ENCODE peak calls at places on chromosomes 2 and 18, in four cellular contexts. One of them, this sample, is unnamed.

GRCh38 chr2:235630723-235631122 is 136.9 kb downstream of the AGAP1 start:
- DNase-seq in GM12878: no peak
- DNase-seq in SK-N-SH: no peak
- DNase-seq in GM12891: no peak
- DNase-seq in this sample: no peak

GRCh38 chr2:71380665-71381064 is 49.1 kb downstream of the ZNF638 start:
- DNase-seq in GM12878: no peak
- DNase-seq in SK-N-SH: no peak
- DNase-seq in GM12891: no peak
- DNase-seq in this sample: no peak

GRCh38 chr18:31498450-31499156 is 626 bp downstream of the DSG2 start:
- DNase-seq in GM12878: no peak
- DNase-seq in SK-N-SH: no peak
- DNase-seq in GM12891: no peak
- DNase-seq in this sample: no peak

GRCh38 chr18:902179-902718 is 2.4 kb upstream of the ADCYAP1 start:
- DNase-seq in GM12878: no peak
- DNase-seq in SK-N-SH: no peak
- DNase-seq in GM12891: no peak
- DNase-seq in this sample: no peak

GRCh38 chr2:37322368-37322767 is 2.3 kb downstream of the PRKD3 start:
- DNase-seq in GM12878: no peak
- DNase-seq in SK-N-SH: peak
- DNase-seq in GM12891: no peak
- DNase-seq in this sample: no peak

GRCh38 chr2:125427721-125428315 is 1228.1 kb upstream of the GYPC start:
- DNase-seq in GM12878: no peak
- DNase-seq in SK-N-SH: no peak
- DNase-seq in GM12891: no peak
- DNase-seq in this sample: no peak

GRCh38 chr2:241902357-241902991 is 32.9 kb downstream of the RTP5 start:
- DNase-seq in GM12878: no peak
- DNase-seq in SK-N-SH: no peak
- DNase-seq in GM12891: no peak
- DNase-seq in this sample: peak

GRCh38 chr2:61664190-61664589 is 126.0 kb upstream of the XPO1 start:
- DNase-seq in GM12878: no peak
- DNase-seq in SK-N-SH: no peak
- DNase-seq in GM12891: no peak
- DNase-seq in this sample: no peak

GRCh38 chr2:192183296-192183695 is 11.4 kb downstream of the TMEFF2 start:
- DNase-seq in GM12878: no peak
- DNase-seq in SK-N-SH: no peak
- DNase-seq in GM12891: no peak
- DNase-seq in this sample: no peak

GRCh38 chr2:239152916-239153305 is 247.9 kb downstream of the HDAC4 start:
- DNase-seq in GM12878: no peak
- DNase-seq in SK-N-SH: no peak
- DNase-seq in GM12891: no peak
- DNase-seq in this sample: no peak

GRCh38 chr2:75548036-75548573 is 12.6 kb downstream of the EVA1A start:
- DNase-seq in GM12878: no peak
- DNase-seq in SK-N-SH: no peak
- DNase-seq in GM12891: no peak
- DNase-seq in this sample: no peak

GRCh38 chr2:182866461-182867369 is at the start of gene FRZB:
- DNase-seq in GM12878: no peak
- DNase-seq in SK-N-SH: peak
- DNase-seq in GM12891: peak
- DNase-seq in this sample: no peak

GRCh38 chr2:70776266-70776665 is 8.3 kb upstream of the ADD2 start:
- DNase-seq in GM12878: no peak
- DNase-seq in SK-N-SH: no peak
- DNase-seq in GM12891: no peak
- DNase-seq in this sample: no peak

GRCh38 chr18:48641981-48642380 is 103.2 kb downstream of the CTIF start:
- DNase-seq in GM12878: no peak
- DNase-seq in SK-N-SH: no peak
- DNase-seq in GM12891: no peak
- DNase-seq in this sample: no peak

GRCh38 chr2:15801439-15801838 is 138.9 kb upstream of the MYCN start:
- DNase-seq in GM12878: no peak
- DNase-seq in SK-N-SH: no peak
- DNase-seq in GM12891: no peak
- DNase-seq in this sample: no peak

GRCh38 chr2:159086332-159086731 is 117.9 kb downstream of the TANC1 start:
- DNase-seq in GM12878: no peak
- DNase-seq in SK-N-SH: no peak
- DNase-seq in GM12891: no peak
- DNase-seq in this sample: no peak

GRCh38 chr2:218962859-218963492 is 3.5 kb downstream of the CDK5R2 start:
- DNase-seq in GM12878: no peak
- DNase-seq in SK-N-SH: peak
- DNase-seq in GM12891: no peak
- DNase-seq in this sample: no peak

GRCh38 chr2:128395640-128396499 is 77.2 kb upstream of the HS6ST1 start:
- DNase-seq in GM12878: no peak
- DNase-seq in SK-N-SH: peak
- DNase-seq in GM12891: no peak
- DNase-seq in this sample: no peak

GRCh38 chr2:102005989-102006885 is 14.5 kb downstream of the IL1R2 start:
- DNase-seq in GM12878: no peak
- DNase-seq in SK-N-SH: peak
- DNase-seq in GM12891: peak
- DNase-seq in this sample: no peak

GRCh38 chr2:201007584-201007998 is 44.1 kb upstream of the ORC2 start:
- DNase-seq in GM12878: no peak
- DNase-seq in SK-N-SH: no peak
- DNase-seq in GM12891: no peak
- DNase-seq in this sample: no peak

GRCh38 chr2:60313470-60314172 is 239.8 kb downstream of the BCL11A start:
- DNase-seq in GM12878: no peak
- DNase-seq in SK-N-SH: no peak
- DNase-seq in GM12891: no peak
- DNase-seq in this sample: no peak

GRCh38 chr2:60309941-60310680 is 243.3 kb downstream of the BCL11A start:
- DNase-seq in GM12878: no peak
- DNase-seq in SK-N-SH: no peak
- DNase-seq in GM12891: no peak
- DNase-seq in this sample: no peak

GRCh38 chr2:60311524-60311923 is 241.9 kb downstream of the BCL11A start:
- DNase-seq in GM12878: no peak
- DNase-seq in SK-N-SH: no peak
- DNase-seq in GM12891: no peak
- DNase-seq in this sample: no peak

GRCh38 chr2:60309326-60309725 is 244.1 kb downstream of the BCL11A start:
- DNase-seq in GM12878: no peak
- DNase-seq in SK-N-SH: no peak
- DNase-seq in GM12891: no peak
- DNase-seq in this sample: no peak

DNA sequence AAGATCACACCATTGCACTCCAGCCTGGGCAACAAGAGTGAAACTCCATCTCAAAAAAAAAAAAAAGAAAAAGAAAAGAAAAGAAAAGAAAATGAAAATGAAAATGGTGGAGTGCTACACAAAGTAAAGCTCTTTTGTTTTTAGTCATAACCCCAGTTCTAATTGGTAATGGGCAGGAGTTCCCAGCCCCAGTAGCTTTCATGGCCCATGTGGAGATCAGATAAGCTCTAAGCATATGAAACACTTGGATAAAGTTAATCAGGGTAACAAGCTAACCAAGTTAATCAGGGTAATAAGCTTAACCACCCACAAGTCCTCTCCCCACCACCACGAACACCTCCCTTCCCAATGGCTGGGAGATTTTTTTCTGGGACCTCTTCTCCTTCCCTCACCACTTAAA is 240.8 kb downstream of the BCL11A start:
- DNase-seq in GM12878: peak
- DNase-seq in SK-N-SH: no peak
- DNase-seq in GM12891: peak
- DNase-seq in this sample: peak
- TF ChIP-seq TAF1 in GM12878: no peak
- TF ChIP-seq TAF1 in SK-N-SH: no peak
- TF ChIP-seq TAF1 in GM12891: no peak
- TF ChIP-seq TAF1 in this sample: no peak

GRCh38 chr2:177317857-177318256 is 53.3 kb upstream of the NFE2L2 start:
- DNase-seq in GM12878: no peak
- DNase-seq in SK-N-SH: no peak
- DNase-seq in GM12891: no peak
- DNase-seq in this sample: no peak
- TF ChIP-seq POLR2AphosphoS5 in GM12878: no peak
- TF ChIP-seq POLR2AphosphoS5 in SK-N-SH: no peak
- TF ChIP-seq POLR2AphosphoS5 in GM12891: no peak
- TF ChIP-seq POLR2AphosphoS5 in this sample: no peak

DNA sequence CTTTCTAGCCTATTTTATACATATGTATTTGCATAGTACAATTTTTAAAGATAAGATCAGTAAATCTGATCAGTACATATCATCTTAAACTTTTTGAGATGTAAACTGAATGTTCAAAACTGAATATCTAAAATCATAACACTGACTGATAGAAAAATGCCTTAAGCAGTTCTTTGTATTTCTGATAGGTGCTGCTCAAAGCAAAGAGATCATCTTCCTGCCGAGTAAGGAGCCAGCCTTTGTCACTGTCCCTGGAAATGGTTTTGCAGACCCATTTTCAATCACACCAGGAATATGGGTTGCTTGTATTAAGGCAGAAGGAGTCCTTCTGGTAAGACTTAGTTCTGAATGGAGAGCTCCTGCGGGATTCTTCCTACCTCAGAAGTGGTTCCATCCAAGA is 135.0 kb downstream of the LAMA3 start:
- DNase-seq in GM12878: no peak
- DNase-seq in SK-N-SH: no peak
- DNase-seq in GM12891: no peak
- DNase-seq in this sample: no peak
- TF ChIP-seq TAF1 in GM12878: no peak
- TF ChIP-seq TAF1 in SK-N-SH: no peak
- TF ChIP-seq TAF1 in GM12891: no peak
- TF ChIP-seq TAF1 in this sample: no peak

GRCh38 chr2:217865373-217865772 is 137.4 kb downstream of the TNS1 start:
- DNase-seq in GM12878: no peak
- DNase-seq in SK-N-SH: no peak
- DNase-seq in GM12891: no peak
- DNase-seq in this sample: no peak
- TF ChIP-seq POLR2AphosphoS5 in GM12878: no peak
- TF ChIP-seq POLR2AphosphoS5 in SK-N-SH: no peak
- TF ChIP-seq POLR2AphosphoS5 in GM12891: no peak
- TF ChIP-seq POLR2AphosphoS5 in this sample: no peak

GRCh38 chr2:105646423-105647076 is 98.2 kb upstream of the NCK2 start:
- DNase-seq in GM12878: no peak
- DNase-seq in SK-N-SH: no peak
- DNase-seq in GM12891: no peak
- DNase-seq in this sample: no peak
- TF ChIP-seq TAF1 in GM12878: no peak
- TF ChIP-seq TAF1 in SK-N-SH: no peak
- TF ChIP-seq TAF1 in GM12891: no peak
- TF ChIP-seq TAF1 in this sample: no peak

GRCh38 chr18:63185979-63186378 is 133.6 kb downstream of the BCL2 start:
- DNase-seq in GM12878: no peak
- DNase-seq in SK-N-SH: no peak
- DNase-seq in GM12891: no peak
- DNase-seq in this sample: no peak
- TF ChIP-seq POLR2AphosphoS5 in GM12878: no peak
- TF ChIP-seq POLR2AphosphoS5 in SK-N-SH: no peak
- TF ChIP-seq POLR2AphosphoS5 in GM12891: no peak
- TF ChIP-seq POLR2AphosphoS5 in this sample: no peak

GRCh38 chr18:78819926-78820834 is 159.4 kb upstream of the SALL3 start:
- DNase-seq in GM12878: no peak
- DNase-seq in SK-N-SH: no peak
- DNase-seq in GM12891: no peak
- DNase-seq in this sample: no peak

GRCh38 chr18:78818495-78818894 is 161.1 kb upstream of the SALL3 start:
- DNase-seq in GM12878: no peak
- DNase-seq in SK-N-SH: no peak
- DNase-seq in GM12891: no peak
- DNase-seq in this sample: no peak

GRCh38 chr18:78816916-78817315 is 162.7 kb upstream of the SALL3 start:
- DNase-seq in GM12878: no peak
- DNase-seq in SK-N-SH: no peak
- DNase-seq in GM12891: no peak
- DNase-seq in this sample: no peak

GRCh38 chr18:78816114-78816513 is 163.5 kb upstream of the SALL3 start:
- DNase-seq in GM12878: no peak
- DNase-seq in SK-N-SH: no peak
- DNase-seq in GM12891: no peak
- DNase-seq in this sample: no peak

GRCh38 chr18:78818961-78819360 is 160.7 kb upstream of the SALL3 start:
- DNase-seq in GM12878: no peak
- DNase-seq in SK-N-SH: no peak
- DNase-seq in GM12891: no peak
- DNase-seq in this sample: no peak
- TF ChIP-seq TAF1 in GM12878: no peak
- TF ChIP-seq TAF1 in SK-N-SH: no peak
- TF ChIP-seq TAF1 in GM12891: no peak
- TF ChIP-seq TAF1 in this sample: no peak

GRCh38 chr2:120913972-120914838 is 178.5 kb downstream of the GLI2 start:
- DNase-seq in GM12878: no peak
- DNase-seq in SK-N-SH: no peak
- DNase-seq in GM12891: no peak
- DNase-seq in this sample: no peak

GRCh38 chr2:120916446-120916845 is 180.8 kb downstream of the GLI2 start:
- DNase-seq in GM12878: no peak
- DNase-seq in SK-N-SH: no peak
- DNase-seq in GM12891: no peak
- DNase-seq in this sample: no peak

GRCh38 chr2:120915670-120916069 is 180.0 kb downstream of the GLI2 start:
- DNase-seq in GM12878: no peak
- DNase-seq in SK-N-SH: no peak
- DNase-seq in GM12891: no peak
- DNase-seq in this sample: no peak

GRCh38 chr2:120912101-120912985 is 176.7 kb downstream of the GLI2 start:
- DNase-seq in GM12878: no peak
- DNase-seq in SK-N-SH: no peak
- DNase-seq in GM12891: no peak
- DNase-seq in this sample: no peak

DNA sequence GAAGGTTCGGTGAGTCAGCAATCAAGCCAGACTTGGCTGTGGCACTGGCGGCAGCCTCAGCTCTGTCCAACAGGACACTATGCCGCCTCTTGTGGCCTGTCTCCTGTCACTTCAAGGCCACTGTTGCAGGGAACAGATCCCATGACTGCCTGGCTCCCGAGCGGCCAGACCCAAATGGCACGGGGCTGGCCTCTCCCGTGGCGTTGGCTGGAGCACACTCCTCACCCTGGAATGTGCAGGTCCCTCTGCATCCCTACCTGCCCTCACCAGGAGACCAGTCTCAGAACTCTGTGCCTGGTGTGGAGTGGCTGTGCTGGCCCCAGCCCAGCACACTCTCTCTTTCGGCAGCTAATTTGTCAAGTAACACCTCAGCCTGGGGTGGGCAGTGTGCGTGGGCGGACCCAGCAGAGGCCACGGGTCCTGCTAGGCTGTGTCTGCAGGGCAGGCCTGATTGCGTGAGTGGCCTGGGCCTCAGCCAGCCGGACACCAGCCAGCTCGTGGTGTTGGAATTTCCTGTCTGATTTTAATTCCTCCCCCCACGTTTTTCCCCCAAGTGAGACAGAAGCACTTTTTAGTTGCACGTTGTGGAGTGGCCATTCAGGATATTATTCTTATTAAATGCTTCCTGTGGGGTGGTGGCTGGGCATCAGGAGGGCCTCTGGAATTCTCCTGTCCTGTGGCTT is 179.3 kb downstream of the GLI2 start:
- DNase-seq in GM12878: no peak
- DNase-seq in SK-N-SH: no peak
- DNase-seq in GM12891: no peak
- DNase-seq in this sample: no peak
- TF ChIP-seq POLR2AphosphoS5 in GM12878: no peak
- TF ChIP-seq POLR2AphosphoS5 in SK-N-SH: peak
- TF ChIP-seq POLR2AphosphoS5 in GM12891: no peak
- TF ChIP-seq POLR2AphosphoS5 in this sample: no peak

This sample was measured in GM12892.